ENCODE peak calls at places on chromosomes 13 and 19, in six cellular contexts. R is PC-3, P is A673, O is neural progenitor cell, V is GM23338, D is H1. N is an unnamed sample. For H3K4me1 and H3K36me3, the result is how much of the 10 kb centered on the place peaks cover.

GRCh38 chr13:28451482-28452217 is 43.3 kb downstream of the FLT1 start:
- DNase-seq in O (peak), D (no peak), V (peak), R (no peak), P (no peak), N (no peak)

GRCh38 chr13:61728468-61728867 is 312.8 kb upstream of the PCDH20 start:
- DNase-seq in P (peak), O (no peak), D (no peak), V (no peak), R (no peak), N (no peak)

GRCh38 chr13:25727250-25727649 is 324.6 kb downstream of the SHISA2 start:
- DNase-seq in O (no peak), P (no peak), R (peak), D (no peak), V (no peak), N (no peak)

GRCh38 chr19:13799669-13800068 is 4.4 kb downstream of the ZSWIM4 start:
- DNase-seq in V (no peak), P (no peak), R (no peak), O (no peak), D (no peak), N (no peak)

GRCh38 chr19:48292798-48293197 is 22.9 kb downstream of the ZNF114 start:
- DNase-seq in O (no peak), D (no peak), P (peak), V (no peak), R (peak), N (no peak)

GRCh38 chr13:47178090-47178950 is 281.5 kb upstream of the HTR2A start:
- DNase-seq in V (no peak), D (no peak), R (no peak), O (no peak), P (no peak), N (no peak)

GRCh38 chr13:42478531-42479156 is 95.3 kb upstream of the TNFSF11 start:
- DNase-seq in V (peak), R (peak), P (peak), D (no peak), O (peak), N (no peak)

GRCh38 chr13:34107814-34108213 is 289.9 kb downstream of the RFC3 start:
- DNase-seq in R (no peak), P (no peak), V (no peak), O (no peak), D (no peak), N (no peak)

GRCh38 chr13:109785141-109785891 is 1.1 kb downstream of the IRS2 start:
- DNase-seq in O (peak), V (peak), R (peak), P (peak), D (peak), N (no peak)

GRCh38 chr19:42207767-42208259 is 9.7 kb downstream of the DEDD2 start:
- DNase-seq in O (no peak), D (no peak), V (no peak), P (no peak), R (peak), N (peak)

GRCh38 chr13:73715910-73716257 is 418.3 kb downstream of the KLF12 start:
- DNase-seq in R (peak), V (no peak), D (no peak), O (no peak), P (no peak), N (no peak)

GRCh38 chr19:28984315-28984714 is 228.6 kb downstream of the UQCRFS1 start:
- DNase-seq in O (no peak), P (no peak), D (no peak), V (no peak), R (no peak), N (no peak)

GRCh38 chr13:27372896-27373295 is 51.5 kb upstream of the GTF3A start:
- DNase-seq in P (no peak), V (peak), R (no peak), O (peak), D (no peak), N (no peak)

GRCh38 chr13:74158028-74158427 is 23.8 kb upstream of the KLF12 start:
- DNase-seq in R (no peak), V (no peak), P (no peak), O (peak), D (no peak), N (no peak)

GRCh38 chr13:52118595-52118994 is 10.3 kb downstream of the NEK5 start:
- DNase-seq in P (no peak), R (no peak), D (no peak), O (peak), V (no peak), N (no peak)

GRCh38 chr13:109481046-109481445 is 305.3 kb downstream of the IRS2 start:
- DNase-seq in P (no peak), R (no peak), O (no peak), D (no peak), V (no peak), N (no peak)

GRCh38 chr13:49652691-49653305 is 24.5 kb downstream of the ARL11 start:
- DNase-seq in O (peak), D (peak), V (peak), R (peak), P (peak), N (peak)

GRCh38 chr13:76830805-76831204 is 55.4 kb downstream of the KCTD12 start:
- DNase-seq in R (no peak), D (no peak), P (no peak), O (no peak), V (peak), N (no peak)

GRCh38 chr13:107867701-107868661 is 347.4 kb downstream of the LIG4 start:
- DNase-seq in O (peak), V (peak), D (peak), R (peak), P (peak), N (no peak)

GRCh38 chr19:37998801-37999308 is 91.8 kb downstream of the SIPA1L3 start:
- DNase-seq in D (no peak), R (no peak), O (no peak), V (no peak), P (no peak), N (no peak)

GRCh38 chr19:40650749-40651305 is 39.6 kb downstream of the NUMBL start:
- DNase-seq in R (no peak), D (no peak), P (no peak), V (no peak), O (no peak), N (no peak)

GRCh38 chr13:41453620-41454019 is 3.7 kb upstream of the RGCC start:
- DNase-seq in D (no peak), O (no peak), P (no peak), V (no peak), R (no peak), N (no peak)

GRCh38 chr13:112443191-112444000 is 67.2 kb downstream of the SPACA7 start:
- DNase-seq in P (peak), D (peak), V (peak), R (no peak), O (peak), N (no peak)
- TF ChIP-seq EZH2 in P (no peak), D (no peak), V (no peak), R (no peak), O (no peak), N (no peak)

GRCh38 chr19:39399684-39400465 is 6.8 kb upstream of the ZFP36 start:
- DNase-seq in O (no peak), P (no peak), R (no peak), V (no peak), D (no peak), N (no peak)

GRCh38 chr19:39400997-39401548 is 5.6 kb upstream of the ZFP36 start:
- DNase-seq in D (no peak), O (no peak), P (no peak), V (no peak), R (no peak), N (no peak)

GRCh38 chr19:39398297-39398864 is 7.2 kb downstream of the MED29 start:
- DNase-seq in V (no peak), O (no peak), R (peak), D (no peak), P (no peak), N (no peak)

GRCh38 chr19:39401549-39402416 is 4.9 kb upstream of the ZFP36 start:
- DNase-seq in V (no peak), R (peak), D (no peak), P (no peak), O (peak), N (no peak)

GRCh38 chr19:39397360-39398296 is 6.5 kb downstream of the MED29 start:
- DNase-seq in R (peak), D (peak), V (peak), P (peak), O (peak), N (peak)
- H3K4me1 ChIP-seq in R (under half), D (under half), V (under half), P (under half), O (under half), N (under half)

GRCh38 chr19:3546119-3546518 is 7.1 kb downstream of the TEKTIP1 start:
- DNase-seq in V (no peak), D (no peak), R (no peak), P (no peak), O (no peak), N (no peak)

GRCh38 chr19:3543150-3544053 is 4.4 kb downstream of the TEKTIP1 start:
- DNase-seq in V (no peak), O (no peak), R (no peak), D (no peak), P (no peak), N (no peak)

GRCh38 chr19:3545669-3546034 is 6.7 kb downstream of the TEKTIP1 start:
- DNase-seq in O (no peak), P (no peak), V (no peak), D (no peak), R (no peak), N (no peak)

GRCh38 chr19:3544054-3544376 is 5.0 kb downstream of the TEKTIP1 start:
- DNase-seq in P (no peak), D (no peak), R (no peak), O (no peak), V (no peak), N (no peak)

GRCh38 chr19:3544742-3545668 is 6.0 kb downstream of the TEKTIP1 start:
- DNase-seq in V (peak), P (peak), R (peak), O (peak), D (peak), N (peak)
- H3K36me3 ChIP-seq in V (under half), P (under half), R (under half), O (under half), D (under half), N (under half)

GRCh38 chr13:39215971-39216370 is 177.7 kb downstream of the NHLRC3 start:
- DNase-seq in R (no peak), O (no peak), D (no peak), P (no peak), V (no peak), N (no peak)

GRCh38 chr13:39210961-39211534 is 172.8 kb downstream of the NHLRC3 start:
- DNase-seq in R (no peak), P (no peak), V (peak), O (no peak), D (no peak), N (no peak)

DNA sequence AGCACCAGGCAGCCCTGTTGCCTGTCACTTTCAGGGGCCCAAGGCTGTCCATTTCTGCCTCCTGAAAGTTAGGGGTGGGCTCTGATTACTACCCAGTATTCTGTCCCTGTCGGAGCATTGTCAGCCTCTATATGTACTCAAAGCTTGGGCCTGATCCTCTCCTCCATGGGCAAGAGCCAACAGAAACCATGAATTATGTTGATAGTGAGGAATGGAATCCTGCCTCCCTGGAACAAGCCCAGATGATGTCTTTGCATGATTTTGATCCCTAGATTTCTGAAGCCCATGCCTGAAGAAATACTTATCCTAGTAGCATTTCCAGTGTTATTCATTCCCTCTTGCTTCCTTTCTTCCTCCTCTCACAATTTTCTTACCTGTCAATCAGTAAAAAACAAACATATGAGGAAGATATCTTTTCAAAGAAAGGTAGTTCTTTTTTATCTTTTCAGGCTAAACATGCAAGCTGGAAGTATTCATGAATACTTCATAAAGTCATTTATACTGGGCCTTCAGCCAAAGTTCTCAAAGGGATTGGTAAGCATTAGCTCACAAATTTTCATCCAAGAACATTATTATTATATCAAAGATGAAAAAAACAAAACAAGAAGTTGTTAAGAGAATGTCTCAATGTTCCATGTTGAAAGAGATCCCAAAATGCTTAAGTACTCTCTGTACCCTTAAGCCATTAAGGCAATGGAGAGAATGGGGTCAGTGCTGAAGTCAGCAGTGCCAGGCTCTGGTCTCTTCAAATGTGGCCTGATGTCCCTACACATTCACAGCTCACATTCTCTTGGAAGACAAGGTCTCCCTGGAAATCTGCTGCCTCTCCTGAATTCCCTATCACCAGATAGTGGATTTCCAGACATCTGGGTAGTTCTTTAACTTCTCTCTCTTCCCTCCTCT is 171.7 kb downstream of the NHLRC3 start:
- DNase-seq in P (no peak), R (no peak), V (no peak), D (no peak), O (no peak), N (no peak)
- TF ChIP-seq EZH2 in P (no peak), R (no peak), V (no peak), D (no peak), O (no peak), N (no peak)

GRCh38 chr19:15265214-15265613 is 33.0 kb upstream of the EPHX3 start:
- DNase-seq in D (no peak), O (no peak), R (no peak), P (no peak), V (no peak), N (no peak)

GRCh38 chr19:15264933-15265206 is 32.6 kb upstream of the EPHX3 start:
- DNase-seq in O (no peak), V (no peak), R (no peak), P (no peak), D (no peak), N (no peak)

GRCh38 chr19:15266683-15267082 is 34.4 kb upstream of the EPHX3 start:
- DNase-seq in D (no peak), R (no peak), V (no peak), P (no peak), O (no peak), N (no peak)

GRCh38 chr19:15264061-15264932 is 32.0 kb upstream of the EPHX3 start:
- DNase-seq in D (peak), V (peak), O (peak), P (peak), R (peak), N (peak)

DNA sequence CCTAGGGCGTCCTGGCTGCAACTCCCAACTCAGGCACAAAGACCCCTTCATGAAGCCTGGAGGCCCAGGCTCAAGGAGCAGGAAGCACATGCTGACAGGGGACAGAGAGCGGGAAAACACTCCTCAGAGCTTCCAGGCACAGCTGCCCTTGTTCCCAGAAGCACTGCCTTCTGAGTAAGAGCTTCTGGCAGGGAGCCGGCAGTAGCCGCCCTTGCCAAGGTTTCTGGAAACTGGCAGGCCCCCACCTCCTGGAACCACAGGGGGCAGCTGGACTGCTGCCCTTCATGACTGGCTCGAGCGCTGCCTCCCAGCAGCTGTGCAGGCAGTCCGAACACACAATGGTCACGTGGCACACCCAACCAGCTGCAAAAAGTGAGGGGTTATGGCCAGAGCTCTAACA is 33.6 kb upstream of the EPHX3 start:
- DNase-seq in R (peak), P (peak), O (no peak), V (no peak), D (no peak), N (no peak)
- H3K4me1 ChIP-seq in R (under half), P (under half), O (under half), V (under half), D (under half), N (under half)

GRCh38 chr19:10812196-10812595 is 23.8 kb downstream of the TMED1 start:
- DNase-seq in P (no peak), R (no peak), V (peak), O (no peak), D (no peak), N (no peak)
- H3K36me3 ChIP-seq in P (under half), R (under half), V (under half), O (under half), D (under half), N (half or more)

GRCh38 chr19:10419200-10419645 is 1.1 kb upstream of the PDE4A start:
- DNase-seq in R (no peak), D (no peak), P (peak), O (peak), V (no peak), N (peak)

GRCh38 chr19:10421981-10422461 is 1.7 kb downstream of the PDE4A start:
- DNase-seq in P (peak), D (no peak), R (no peak), O (no peak), V (no peak), N (no peak)

GRCh38 chr19:10421240-10421948 is 1.1 kb downstream of the PDE4A start:
- DNase-seq in O (no peak), R (no peak), V (no peak), D (no peak), P (peak), N (peak)

GRCh38 chr19:10419646-10420443 is 493 bp upstream of the PDE4A start:
- DNase-seq in P (peak), V (peak), O (peak), R (peak), D (peak), N (peak)

GRCh38 chr19:10420444-10421239 is at the start of gene PDE4A:
- DNase-seq in O (peak), V (peak), P (peak), D (peak), R (peak), N (peak)
- TF ChIP-seq EZH2 in O (peak), V (no peak), P (no peak), D (no peak), R (peak), N (no peak)

N was measured in DND-41.